ENCODE peak calls at places on chromosomes 16 and 17, in nine cellular contexts. Y, P, A, O, C, R, L, N and Z are unnamed samples.

GRCh38 chr17:10738516-10739258 is 8.9 kb upstream of the TMEM220 start:
- DNase-seq in C (peak), N (no peak), O (no peak), P (peak), A (no peak), R (no peak), Y (no peak), L (no peak), Z (no peak)

GRCh38 chr17:82021728-82022309 is 859 bp downstream of the CENPX start:
- DNase-seq in C (no peak), A (no peak), R (no peak), P (no peak), O (no peak), N (no peak), Y (no peak), L (no peak), Z (no peak)

GRCh38 chr16:67936124-67936875 is at the start of gene PSMB10:
- DNase-seq in N (peak), O (peak), L (peak), R (peak), Y (no peak), C (peak), A (peak), P (peak), Z (no peak)

GRCh38 chr16:88628512-88628974 is 9.8 kb upstream of the IL17C start:
- DNase-seq in C (no peak), A (no peak), L (no peak), N (no peak), O (peak), R (no peak), Y (peak), P (no peak), Z (no peak)

GRCh38 chr17:38789185-38789584 is 10.2 kb downstream of the PIP4K2B start:
- DNase-seq in N (no peak), R (no peak), P (no peak), A (no peak), O (no peak), L (no peak), C (no peak), Y (no peak), Z (no peak)

GRCh38 chr17:78124081-78124835 is 4.3 kb downstream of the TMC6 start:
- DNase-seq in P (no peak), O (no peak), N (no peak), L (no peak), R (no peak), C (no peak), A (no peak), Y (no peak), Z (no peak)

GRCh38 chr16:6267682-6268081 is 1065.0 kb upstream of the RBFOX1 start:
- DNase-seq in O (no peak), A (no peak), R (no peak), N (no peak), C (no peak), Y (no peak), P (no peak), L (no peak), Z (no peak)

GRCh38 chr16:67101301-67101675 is 8.5 kb upstream of the PHAF1 start:
- DNase-seq in L (no peak), O (no peak), R (no peak), A (no peak), Y (no peak), C (no peak), N (no peak), P (no peak), Z (no peak)

GRCh38 chr17:7293131-7293557 is 1.3 kb downstream of the YBX2 start:
- DNase-seq in Y (no peak), C (no peak), A (no peak), N (no peak), R (no peak), O (no peak), P (no peak), L (no peak), Z (no peak)

GRCh38 chr17:79985361-79985760 is 50.3 kb downstream of the TBC1D16 start:
- DNase-seq in O (no peak), A (no peak), Y (no peak), N (no peak), C (no peak), P (no peak), L (no peak), R (no peak), Z (no peak)

GRCh38 chr17:67260051-67260987 is 15.3 kb upstream of the HELZ start:
- DNase-seq in P (no peak), R (no peak), O (no peak), A (no peak), L (peak), Y (peak), N (no peak), C (peak), Z (no peak)

GRCh38 chr17:38693700-38694329 is 11.3 kb upstream of the MLLT6 start:
- DNase-seq in Y (no peak), N (peak), L (peak), C (peak), A (peak), O (peak), P (peak), R (no peak), Z (no peak)

GRCh38 chr16:67173323-67173722 is 3.0 kb downstream of the NOL3 start:
- DNase-seq in Y (no peak), A (no peak), R (no peak), C (no peak), L (no peak), N (no peak), O (no peak), P (no peak), Z (no peak)

GRCh38 chr17:75848523-75849303 is 4.5 kb upstream of the UNC13D start:
- DNase-seq in A (peak), Y (peak), L (peak), C (peak), R (peak), N (peak), O (peak), P (peak), Z (peak)